ENCODE peak calls at places on chromosomes 4 and X, in seven cellular contexts. Z is CD8-positive, alpha-beta T cell; V is upper lobe of right lung; L is astrocyte of the spinal cord; Y is left lung; Q is astrocyte of the cerebellum; T is brain microvascular endothelial cell. K is an unnamed sample.

GRCh38 chr4:118682928-118683327 is 2.3 kb upstream of the METTL14 start:
- DNase-seq in T (no peak), L (peak), Z (no peak), Q (no peak), V (no peak), Y (no peak), K (no peak)

GRCh38 chr4:184896868-184897715 is 71.3 kb upstream of the ACSL1 start:
- DNase-seq in L (no peak), T (no peak), Q (no peak), Z (no peak), Y (peak), V (peak), K (no peak)

GRCh38 chr4:30380404-30380998 is 339.7 kb upstream of the PCDH7 start:
- DNase-seq in Z (no peak), V (no peak), Y (no peak), T (peak), L (peak), Q (peak), K (no peak)

GRCh38 chr4:77015390-77015789 is 60.4 kb downstream of the CCNI start:
- DNase-seq in V (no peak), L (peak), Y (no peak), Q (peak), T (peak), Z (no peak), K (no peak)

GRCh38 chrX:129360175-129360574 is 163.1 kb downstream of the SMARCA1 start:
- DNase-seq in T (peak), Z (no peak), V (no peak), Y (no peak), Q (peak), L (peak), K (no peak)

GRCh38 chrX:21373001-21373400 is 1.2 kb upstream of the CNKSR2 start:
- DNase-seq in Z (peak), Q (no peak), L (no peak), Y (no peak), T (no peak), V (no peak), K (no peak)

GRCh38 chr4:29553842-29554241 is 1166.3 kb upstream of the PCDH7 start:
- DNase-seq in Q (peak), V (no peak), Y (no peak), L (peak), T (no peak), Z (no peak), K (no peak)

GRCh38 chr4:151458148-151458547 is 49.2 kb downstream of the FHIP1A start:
- DNase-seq in V (no peak), L (no peak), T (no peak), Y (no peak), Q (no peak), Z (no peak), K (no peak)

GRCh38 chr4:78650106-78651021 is 98.8 kb downstream of the ANXA3 start:
- DNase-seq in T (peak), V (no peak), L (peak), Q (no peak), Y (no peak), Z (no peak), K (peak)

GRCh38 chrX:140432328-140433025 is 72.4 kb downstream of the SOX3 start:
- DNase-seq in Z (no peak), L (peak), V (no peak), Y (no peak), T (no peak), Q (peak), K (no peak)

GRCh38 chr4:88225216-88226107 is 58.9 kb downstream of the PPM1K start:
- DNase-seq in Y (no peak), V (no peak), T (peak), Q (no peak), L (peak), Z (no peak), K (no peak)

GRCh38 chrX:45852884-45853283 is 652.2 kb upstream of the DIPK2B start:
- DNase-seq in Y (no peak), L (no peak), V (no peak), T (peak), Z (no peak), Q (no peak), K (no peak)

GRCh38 chrX:151762802-151763201 is 28.3 kb downstream of the CNGA2 start:
- DNase-seq in Q (no peak), Z (no peak), V (no peak), L (no peak), Y (no peak), T (no peak), K (no peak)

GRCh38 chr4:38105475-38105874 is 145.3 kb downstream of the PTTG2 start:
- DNase-seq in L (no peak), Z (no peak), T (no peak), Y (no peak), V (no peak), Q (no peak), K (no peak)

GRCh38 chr4:149296084-149296483 is 519.6 kb downstream of the IQCM start:
- DNase-seq in T (no peak), Q (no peak), Z (no peak), Y (no peak), L (no peak), V (no peak), K (no peak)

GRCh38 chrX:32874839-32875238 is 336.5 kb downstream of the DMD start:
- DNase-seq in Q (no peak), V (no peak), Y (no peak), Z (no peak), L (no peak), T (no peak), K (no peak)

GRCh38 chr4:66852843-66853242 is 692.5 kb downstream of the CENPC start:
- DNase-seq in Z (no peak), V (no peak), Y (no peak), T (no peak), L (no peak), Q (no peak), K (no peak)

GRCh38 chr4:162010362-162010761 is 153.4 kb downstream of the FSTL5 start:
- DNase-seq in Y (no peak), L (no peak), Z (no peak), V (no peak), Q (no peak), T (no peak), K (no peak)

GRCh38 chrX:122087353-122087752 is 1039.9 kb downstream of the GLUD2 start:
- DNase-seq in L (peak), T (no peak), Z (no peak), Y (no peak), Q (no peak), V (no peak), K (no peak)

GRCh38 chr4:151730003-151730559 is 30.7 kb downstream of the GATB start:
- DNase-seq in L (no peak), Q (no peak), Y (no peak), Z (no peak), T (no peak), V (no peak), K (no peak)

GRCh38 chrX:84469226-84469625 is 33.0 kb downstream of the HDX start:
- DNase-seq in L (peak), Q (peak), V (no peak), T (peak), Y (no peak), Z (no peak), K (no peak)

GRCh38 chr4:124083706-124084105 is 628.8 kb downstream of the ANKRD50 start:
- DNase-seq in Q (no peak), L (no peak), V (no peak), Z (no peak), T (no peak), Y (no peak), K (no peak)

GRCh38 chr4:147782087-147782781 is 50.3 kb downstream of the ARHGAP10 start:
- DNase-seq in Y (no peak), Z (no peak), T (no peak), L (peak), Q (no peak), V (no peak), K (no peak)

GRCh38 chr4:121989715-121990114 is 37.9 kb upstream of the TRPC3 start:
- DNase-seq in T (peak), Z (no peak), V (no peak), L (peak), Y (no peak), Q (peak), K (no peak)

GRCh38 chr4:140617494-140618060 is 48.8 kb upstream of the UCP1 start:
- DNase-seq in Z (no peak), V (no peak), T (no peak), Q (no peak), Y (no peak), L (no peak), K (no peak)

GRCh38 chr4:152920768-152921167 is 15.4 kb upstream of the FHDC1 start:
- DNase-seq in V (no peak), L (peak), Q (no peak), Z (no peak), T (no peak), Y (no peak), K (no peak)

GRCh38 chrX:133045986-133046385 is 50.9 kb downstream of the USP26 start:
- DNase-seq in L (peak), V (no peak), Q (no peak), Z (no peak), Y (no peak), T (peak), K (no peak)

GRCh38 chrX:118545510-118545909 is 49.9 kb downstream of the DOCK11 start:
- DNase-seq in L (no peak), Y (no peak), T (peak), Q (no peak), Z (no peak), V (no peak), K (no peak)

GRCh38 chrX:68490644-68491043 is 8.2 kb upstream of the YIPF6 start:
- DNase-seq in T (peak), V (no peak), Q (no peak), L (peak), Z (no peak), Y (no peak), K (no peak)

GRCh38 chr4:48546336-48546735 is 56.3 kb downstream of the ZAR1 start:
- DNase-seq in Y (no peak), T (peak), Z (no peak), L (peak), Q (peak), V (no peak), K (no peak)

GRCh38 chr4:140233811-140234696 is 80.1 kb upstream of the MAML3 start:
- DNase-seq in Y (no peak), Q (peak), V (no peak), T (peak), L (peak), Z (no peak), K (no peak)

GRCh38 chrX:107574054-107574683 is 54.1 kb upstream of the PRPS1 start:
- DNase-seq in Y (no peak), T (peak), V (no peak), Z (no peak), L (peak), Q (no peak), K (no peak)
- H3K4me3 ChIP-seq in Y (no peak), T (no peak), V (no peak), Z (no peak), L (no peak), Q (no peak), K (no peak)

DNA sequence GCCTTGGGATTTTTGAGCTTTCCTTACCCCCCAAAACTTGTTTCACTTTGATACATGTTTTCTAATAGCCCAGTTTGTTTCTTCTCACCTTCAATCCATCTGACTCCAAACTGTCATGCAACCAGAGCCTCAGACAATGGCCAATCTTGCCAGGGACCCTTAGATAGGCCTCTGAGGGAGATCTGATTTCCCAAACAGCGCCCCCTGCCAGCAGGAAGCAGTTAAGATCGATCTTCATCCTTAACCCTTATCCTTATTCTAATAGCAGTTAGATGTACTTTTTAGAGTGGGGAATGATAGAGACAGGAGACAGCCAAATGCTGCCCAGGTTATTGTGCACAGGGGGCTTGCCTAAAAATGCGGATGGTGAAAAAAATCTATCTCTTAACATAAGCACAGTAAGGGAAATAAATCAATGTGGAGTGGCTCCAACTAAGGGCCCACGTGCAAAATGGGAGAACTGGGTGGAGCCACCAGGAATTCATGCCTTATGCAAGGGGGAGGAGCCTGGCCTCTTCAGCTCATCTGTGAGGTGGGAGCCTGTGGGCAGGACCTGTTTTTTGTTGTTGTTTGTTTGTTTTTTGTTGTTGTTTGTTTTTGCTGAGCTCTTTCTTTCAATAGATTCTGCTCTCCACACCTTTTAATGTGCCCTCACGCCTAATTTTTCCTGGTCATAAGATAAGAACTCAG is 833.6 kb upstream of the AGA start:
- DNase-seq in L (no peak), Z (no peak), T (no peak), Q (no peak), V (no peak), Y (no peak), K (no peak)
- TF ChIP-seq CTCF in L (peak), Z (no peak), T (no peak), Q (no peak), V (no peak), Y (no peak), K (no peak)

DNA sequence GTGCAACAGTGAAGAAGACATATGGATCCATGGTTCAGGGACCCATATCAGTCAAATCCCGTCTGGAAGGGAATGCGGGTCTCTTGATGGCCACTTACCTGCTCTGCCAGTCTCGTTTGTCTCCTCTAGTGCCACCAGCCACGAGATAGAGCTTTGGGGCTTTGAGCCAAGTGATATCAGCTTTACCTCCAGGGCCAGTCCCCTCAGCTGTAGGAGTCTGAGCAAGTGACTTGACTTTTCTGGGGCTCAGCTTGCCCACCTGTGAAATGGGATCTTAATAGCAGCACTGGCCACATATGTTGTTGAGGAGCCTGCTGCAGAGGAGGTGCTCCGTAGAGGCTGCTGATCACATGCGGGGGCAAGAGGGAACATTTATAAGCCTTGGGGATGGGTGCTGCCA is 1.2 kb downstream of the SLC2A9 start:
- DNase-seq in Q (no peak), L (no peak), Z (no peak), V (no peak), T (no peak), Y (no peak), K (no peak)
- H3K4me3 ChIP-seq in Q (no peak), L (no peak), Z (no peak), V (no peak), T (no peak), Y (no peak), K (no peak)

GRCh38 chrX:120768681-120769080 is 107.0 kb downstream of the CT47B1 start:
- DNase-seq in L (peak), Q (no peak), V (no peak), Y (no peak), T (peak), Z (no peak), K (no peak)

GRCh38 chrX:120773801-120774200 is 101.9 kb downstream of the CT47B1 start:
- DNase-seq in T (no peak), Y (no peak), Z (no peak), Q (no peak), L (no peak), V (no peak), K (no peak)

GRCh38 chrX:120774611-120775010 is 101.1 kb downstream of the CT47B1 start:
- DNase-seq in Z (no peak), V (no peak), T (no peak), L (no peak), Y (no peak), Q (no peak), K (no peak)

GRCh38 chrX:120768254-120768653 is 107.4 kb downstream of the CT47B1 start:
- DNase-seq in Y (no peak), L (peak), Q (no peak), V (no peak), T (no peak), Z (no peak), K (no peak)

GRCh38 chrX:120769576-120770341 is 105.9 kb downstream of the CT47B1 start:
- DNase-seq in Z (no peak), V (no peak), Q (peak), Y (no peak), L (peak), T (peak), K (no peak)
- TF ChIP-seq CTCF in Z (peak), V (peak), Q (peak), Y (peak), L (peak), T (peak), K (peak)

GRCh38 chrX:148380107-148380506 is 120.3 kb upstream of the AFF2 start:
- DNase-seq in T (no peak), L (no peak), Q (no peak), Y (no peak), Z (no peak), V (no peak), K (no peak)

GRCh38 chrX:148385471-148385870 is 114.9 kb upstream of the AFF2 start:
- DNase-seq in Q (no peak), T (no peak), Y (no peak), L (no peak), V (no peak), Z (no peak), K (no peak)

GRCh38 chrX:148380614-148381561 is 119.5 kb upstream of the AFF2 start:
- DNase-seq in V (no peak), L (no peak), Y (no peak), T (no peak), Q (no peak), Z (peak), K (no peak)

GRCh38 chrX:148382983-148383382 is 117.4 kb upstream of the AFF2 start:
- DNase-seq in L (no peak), T (no peak), Z (no peak), Y (no peak), V (no peak), Q (no peak), K (no peak)

DNA sequence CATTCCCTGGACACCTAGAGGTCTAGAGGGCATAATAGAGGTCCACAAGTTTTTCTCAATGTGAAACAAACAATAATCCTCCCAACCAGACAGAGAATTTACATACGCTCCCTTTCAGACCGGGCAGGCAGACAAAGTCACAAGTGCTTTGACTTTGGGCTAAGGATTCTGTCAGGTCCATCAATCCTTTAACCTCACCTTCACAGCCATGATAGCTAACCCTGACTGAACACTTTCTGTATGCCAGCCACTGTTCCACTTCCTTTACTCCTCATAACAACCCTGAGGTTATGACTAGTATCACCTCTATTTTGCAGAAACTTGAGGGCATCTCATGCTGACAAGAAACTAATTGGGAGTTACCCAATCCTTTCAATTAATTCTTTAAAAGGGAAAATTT is 118.8 kb upstream of the AFF2 start:
- DNase-seq in Q (no peak), T (no peak), Z (no peak), Y (no peak), V (no peak), L (no peak), K (no peak)
- H3K4me3 ChIP-seq in Q (no peak), T (no peak), Z (peak), Y (no peak), V (no peak), L (no peak), K (no peak)

DNA sequence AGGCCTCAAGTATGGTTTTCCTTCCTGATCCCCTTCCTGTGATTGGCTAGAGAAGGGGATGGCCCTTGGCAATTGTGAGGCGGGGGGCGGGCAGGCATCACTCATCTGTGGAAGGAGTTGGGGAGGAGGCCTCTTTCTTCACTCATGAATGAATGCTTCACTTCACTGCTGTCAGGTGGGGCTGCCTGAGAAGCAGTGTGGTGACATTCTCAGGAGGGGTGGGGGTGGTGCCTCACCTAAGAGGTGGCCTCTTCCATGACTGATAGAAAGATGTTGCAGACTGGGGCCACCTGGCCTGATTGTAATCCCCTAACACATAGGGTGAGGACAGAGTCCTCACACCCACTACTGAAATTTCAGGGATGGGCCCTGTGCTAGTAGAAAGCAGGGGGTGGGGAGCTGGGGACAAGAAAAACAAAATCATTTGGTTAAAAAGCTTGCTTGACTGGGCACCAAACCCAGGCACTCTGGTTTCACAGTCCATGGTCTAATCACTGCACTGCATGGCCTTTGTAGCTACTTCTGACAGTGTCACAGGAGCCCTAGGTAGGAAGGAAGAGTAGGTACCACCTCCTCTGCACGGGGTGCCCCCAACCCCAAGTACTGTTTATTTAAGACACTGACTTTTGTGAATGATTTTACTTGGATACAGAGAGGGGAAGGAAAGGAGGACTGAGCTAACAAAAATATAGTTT is 5.6 kb upstream of the HOPX start:
- DNase-seq in V (no peak), Z (no peak), Q (no peak), L (no peak), Y (no peak), T (no peak), K (no peak)
- TF ChIP-seq CTCF in V (no peak), Z (no peak), Q (no peak), L (no peak), Y (no peak), T (no peak), K (no peak)

DNA sequence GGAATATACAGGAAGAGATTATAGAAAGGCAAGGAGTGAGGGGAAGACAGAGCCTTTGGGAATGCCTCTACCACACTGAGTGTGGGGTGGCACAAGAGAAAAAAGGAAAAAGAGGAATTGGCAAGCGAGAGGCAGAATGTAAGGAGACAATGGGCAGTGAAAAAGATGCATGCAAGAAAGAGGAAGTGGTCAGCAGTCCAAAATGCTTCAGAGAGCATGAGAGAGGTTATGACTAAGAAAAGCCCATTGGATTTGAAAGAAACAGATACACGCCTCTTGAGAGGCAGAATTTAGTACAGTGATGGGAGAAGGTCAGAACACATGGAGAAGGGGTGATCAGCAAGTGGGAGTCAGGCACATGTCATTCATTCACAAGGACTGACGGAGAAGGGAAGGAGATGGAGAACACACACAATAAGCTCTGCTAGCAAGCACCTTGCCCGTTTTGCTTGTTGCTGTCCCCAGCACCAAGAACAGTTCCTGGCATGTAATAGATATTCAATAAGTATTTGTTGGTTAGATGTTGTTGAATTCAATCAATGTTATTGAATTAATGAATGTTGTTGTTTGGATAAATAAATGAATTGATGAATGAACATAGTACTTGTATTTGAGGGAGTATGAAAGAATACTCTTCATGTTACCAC is 6.3 kb downstream of the DCHS2 start:
- DNase-seq in T (no peak), V (no peak), Q (no peak), Z (no peak), Y (no peak), L (no peak), K (no peak)
- H3K4me3 ChIP-seq in T (no peak), V (no peak), Q (no peak), Z (no peak), Y (no peak), L (no peak), K (no peak)

K was measured in AG04449.